ENCODE peak calls at places on chromosomes 6 and 20, in four cellular contexts. One of them, this sample, is unnamed.

GRCh38 chr20:53513168-53513488 is 80.5 kb downstream of the ZNF217 start:
- DNase-seq in HCT116: no peak
- DNase-seq in H1: no peak
- DNase-seq in A549: peak
- DNase-seq in this sample: no peak

GRCh38 chr20:61026173-61026572 is 225.9 kb upstream of the CDH4 start:
- DNase-seq in HCT116: no peak
- DNase-seq in H1: no peak
- DNase-seq in A549: no peak
- DNase-seq in this sample: no peak

GRCh38 chr20:57748601-57749130 is 38.9 kb upstream of the PMEPA1 start:
- DNase-seq in HCT116: peak
- DNase-seq in H1: no peak
- DNase-seq in A549: peak
- DNase-seq in this sample: peak

GRCh38 chr6:12271997-12272396 is 18.2 kb upstream of the EDN1 start:
- DNase-seq in HCT116: no peak
- DNase-seq in H1: no peak
- DNase-seq in A549: no peak
- DNase-seq in this sample: no peak

GRCh38 chr6:33212857-33213165 is 4.5 kb downstream of the RING1 start:
- DNase-seq in HCT116: no peak
- DNase-seq in H1: no peak
- DNase-seq in A549: no peak
- DNase-seq in this sample: no peak

GRCh38 chr20:41574802-41575389 is 43.3 kb downstream of the CHD6 start:
- DNase-seq in HCT116: no peak
- DNase-seq in H1: no peak
- DNase-seq in A549: no peak
- DNase-seq in this sample: peak

GRCh38 chr6:444653-445275 is 53.2 kb downstream of the IRF4 start:
- DNase-seq in HCT116: no peak
- DNase-seq in H1: no peak
- DNase-seq in A549: no peak
- DNase-seq in this sample: no peak

GRCh38 chr20:2773812-2774211 is 26.6 kb downstream of the CPXM1 start:
- DNase-seq in HCT116: no peak
- DNase-seq in H1: no peak
- DNase-seq in A549: no peak
- DNase-seq in this sample: peak

GRCh38 chr6:114739656-114740055 is 396.8 kb upstream of the HS3ST5 start:
- DNase-seq in HCT116: no peak
- DNase-seq in H1: no peak
- DNase-seq in A549: no peak
- DNase-seq in this sample: no peak

GRCh38 chr6:24743265-24743943 is 24.4 kb upstream of the C6orf62 start:
- DNase-seq in HCT116: peak
- DNase-seq in H1: no peak
- DNase-seq in A549: peak
- DNase-seq in this sample: no peak

GRCh38 chr6:47787620-47788497 is 6.0 kb downstream of the OPN5 start:
- DNase-seq in HCT116: peak
- DNase-seq in H1: peak
- DNase-seq in A549: peak
- DNase-seq in this sample: peak

GRCh38 chr6:133241901-133242760 is 974 bp downstream of the EYA4 start:
- DNase-seq in HCT116: no peak
- DNase-seq in H1: no peak
- DNase-seq in A549: peak
- DNase-seq in this sample: no peak

GRCh38 chr6:33877982-33878381 is 74.2 kb upstream of the MLN start:
- DNase-seq in HCT116: no peak
- DNase-seq in H1: no peak
- DNase-seq in A549: no peak
- DNase-seq in this sample: no peak

GRCh38 chr6:110881929-110882629 is 7.5 kb downstream of the AMD1 start:
- DNase-seq in HCT116: no peak
- DNase-seq in H1: no peak
- DNase-seq in A549: no peak
- DNase-seq in this sample: no peak

GRCh38 chr20:53164072-53164471 is 191.9 kb downstream of the TSHZ2 start:
- DNase-seq in HCT116: no peak
- DNase-seq in H1: no peak
- DNase-seq in A549: no peak
- DNase-seq in this sample: no peak

GRCh38 chr20:57431539-57431835 is 40.3 kb downstream of the RBM38 start:
- DNase-seq in HCT116: no peak
- DNase-seq in H1: no peak
- DNase-seq in A549: no peak
- DNase-seq in this sample: no peak

GRCh38 chr6:135630789-135631376 is 133.3 kb upstream of the AHI1 start:
- DNase-seq in HCT116: no peak
- DNase-seq in H1: no peak
- DNase-seq in A549: no peak
- DNase-seq in this sample: no peak

GRCh38 chr6:73879466-73879865 is 183.5 kb downstream of the CD109 start:
- DNase-seq in HCT116: no peak
- DNase-seq in H1: no peak
- DNase-seq in A549: no peak
- DNase-seq in this sample: no peak

GRCh38 chr20:16363832-16364687 is 209.2 kb downstream of the KIF16B start:
- DNase-seq in HCT116: no peak
- DNase-seq in H1: no peak
- DNase-seq in A549: no peak
- DNase-seq in this sample: no peak

GRCh38 chr20:37354210-37355195 is 8.6 kb downstream of the SRC start:
- DNase-seq in HCT116: no peak
- DNase-seq in H1: no peak
- DNase-seq in A549: no peak
- DNase-seq in this sample: no peak

GRCh38 chr6:16205377-16206144 is 32.8 kb upstream of the GMPR start:
- DNase-seq in HCT116: no peak
- DNase-seq in H1: no peak
- DNase-seq in A549: no peak
- DNase-seq in this sample: no peak

GRCh38 chr6:166624275-166624674 is 2.8 kb downstream of the RPS6KA2 start:
- DNase-seq in HCT116: no peak
- DNase-seq in H1: no peak
- DNase-seq in A549: no peak
- DNase-seq in this sample: no peak

GRCh38 chr20:17570347-17571152 is 675 bp downstream of the DSTN start:
- DNase-seq in HCT116: peak
- DNase-seq in H1: peak
- DNase-seq in A549: peak
- DNase-seq in this sample: peak

GRCh38 chr6:52815167-52816092 is 11.8 kb upstream of the GSTA1 start:
- DNase-seq in HCT116: peak
- DNase-seq in H1: peak
- DNase-seq in A549: peak
- DNase-seq in this sample: peak

GRCh38 chr6:29439006-29439405 is at the start of gene OR10C1:
- DNase-seq in HCT116: no peak
- DNase-seq in H1: no peak
- DNase-seq in A549: no peak
- DNase-seq in this sample: no peak

GRCh38 chr20:17394411-17394810 is 136.8 kb downstream of the BFSP1 start:
- DNase-seq in HCT116: peak
- DNase-seq in H1: no peak
- DNase-seq in A549: no peak
- DNase-seq in this sample: no peak

GRCh38 chr20:11686900-11687543 is 230.7 kb upstream of the BTBD3 start:
- DNase-seq in HCT116: no peak
- DNase-seq in H1: peak
- DNase-seq in A549: no peak
- DNase-seq in this sample: no peak

GRCh38 chr6:150256618-150257272 is 112.1 kb upstream of the IYD start:
- DNase-seq in HCT116: no peak
- DNase-seq in H1: no peak
- DNase-seq in A549: no peak
- DNase-seq in this sample: no peak

GRCh38 chr6:3825331-3825831 is 23.8 kb upstream of the FAM50B start:
- DNase-seq in HCT116: no peak
- DNase-seq in H1: peak
- DNase-seq in A549: peak
- DNase-seq in this sample: peak

GRCh38 chr6:148973809-148974208 is 227.0 kb downstream of the UST start:
- DNase-seq in HCT116: peak
- DNase-seq in H1: peak
- DNase-seq in A549: peak
- DNase-seq in this sample: no peak

GRCh38 chr6:161079566-161080262 is 88.1 kb downstream of the MAP3K4 start:
- DNase-seq in HCT116: no peak
- DNase-seq in H1: no peak
- DNase-seq in A549: no peak
- DNase-seq in this sample: no peak

GRCh38 chr20:49685809-49686208 is 27.9 kb downstream of the B4GALT5 start:
- DNase-seq in HCT116: no peak
- DNase-seq in H1: no peak
- DNase-seq in A549: no peak
- DNase-seq in this sample: no peak

GRCh38 chr20:49560646-49561045 is 7.3 kb downstream of the PTGIS start:
- DNase-seq in HCT116: no peak
- DNase-seq in H1: no peak
- DNase-seq in A549: no peak
- DNase-seq in this sample: no peak

GRCh38 chr6:165049362-165049761 is 260.0 kb downstream of the C6orf118 start:
- DNase-seq in HCT116: peak
- DNase-seq in H1: peak
- DNase-seq in A549: peak
- DNase-seq in this sample: peak

GRCh38 chr6:84618046-84618752 is 146.2 kb downstream of the TBX18 start:
- DNase-seq in HCT116: no peak
- DNase-seq in H1: no peak
- DNase-seq in A549: no peak
- DNase-seq in this sample: no peak

DNA sequence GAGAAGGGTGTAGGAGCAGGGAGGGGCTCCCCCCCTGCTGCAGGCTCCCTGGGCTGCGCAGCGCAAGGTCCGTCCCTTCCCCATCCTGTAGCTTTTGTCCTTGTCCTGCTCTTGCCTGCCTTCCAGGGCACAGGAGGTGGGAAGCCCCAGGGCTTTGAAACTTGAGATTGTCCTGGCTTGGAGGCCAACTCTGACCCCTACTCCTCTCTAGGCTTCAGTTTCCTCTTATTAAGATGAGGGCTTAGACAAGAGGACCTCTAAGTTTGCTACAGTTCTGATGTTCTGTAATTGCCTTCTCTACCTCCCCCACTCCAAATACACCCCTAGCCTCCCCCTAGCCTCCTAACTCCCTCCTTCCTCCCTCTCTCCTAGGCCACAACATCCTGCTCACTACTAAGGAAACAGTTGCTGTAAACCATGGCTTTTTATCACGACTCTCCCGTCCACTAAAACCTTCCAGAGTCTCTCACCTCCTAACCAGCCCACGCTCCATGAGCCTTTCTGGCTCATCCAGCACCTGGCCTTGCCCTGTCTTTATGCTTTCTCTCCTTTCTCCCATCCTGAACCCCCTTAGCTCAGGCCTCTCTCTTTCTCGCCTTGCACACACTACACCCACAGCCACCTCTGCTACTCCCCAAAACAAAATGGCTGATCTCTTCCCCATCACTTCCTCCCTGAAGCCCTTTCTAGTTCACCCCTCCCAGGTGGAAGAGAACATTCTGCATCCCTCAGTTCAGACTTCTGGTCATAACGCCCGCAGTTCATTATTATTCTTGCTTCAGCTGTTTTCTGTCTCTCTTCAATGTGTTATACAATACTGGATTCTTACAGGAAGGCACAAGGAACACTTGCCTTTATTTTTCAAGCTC is 10.2 kb downstream of the UNC5CL start:
- DNase-seq in HCT116: no peak
- DNase-seq in H1: no peak
- DNase-seq in A549: no peak
- DNase-seq in this sample: no peak
- TF ChIP-seq CEBPB in HCT116: no peak
- TF ChIP-seq CEBPB in H1: no peak
- TF ChIP-seq CEBPB in A549: no peak
- TF ChIP-seq CEBPB in this sample: no peak

DNA sequence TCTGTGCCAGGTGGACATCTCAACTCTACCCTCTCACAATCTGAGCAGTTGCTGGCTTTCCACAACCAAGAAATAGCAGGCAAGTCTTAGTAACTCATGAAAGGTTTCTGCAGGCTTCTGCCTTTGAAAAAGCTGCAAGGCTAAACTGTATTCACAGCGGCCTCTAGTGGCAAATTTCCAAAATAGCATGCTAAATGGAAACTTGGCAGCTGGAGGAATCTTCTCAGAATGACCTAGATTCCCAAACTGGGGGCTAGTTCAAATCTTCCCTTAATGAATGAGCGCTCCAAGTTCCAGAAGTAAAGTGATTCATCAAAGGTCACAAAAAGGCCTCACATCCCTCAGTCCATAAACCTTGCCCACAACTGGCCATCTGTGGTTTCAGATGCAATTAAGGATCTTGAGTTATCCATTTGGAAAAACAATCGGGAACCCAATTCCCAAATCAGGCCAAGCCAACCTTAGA is 11.9 kb upstream of the CPNE5 start:
- DNase-seq in HCT116: peak
- DNase-seq in H1: peak
- DNase-seq in A549: peak
- DNase-seq in this sample: peak
- TF ChIP-seq CEBPB in HCT116: no peak
- TF ChIP-seq CEBPB in H1: no peak
- TF ChIP-seq CEBPB in A549: no peak
- TF ChIP-seq CEBPB in this sample: no peak

DNA sequence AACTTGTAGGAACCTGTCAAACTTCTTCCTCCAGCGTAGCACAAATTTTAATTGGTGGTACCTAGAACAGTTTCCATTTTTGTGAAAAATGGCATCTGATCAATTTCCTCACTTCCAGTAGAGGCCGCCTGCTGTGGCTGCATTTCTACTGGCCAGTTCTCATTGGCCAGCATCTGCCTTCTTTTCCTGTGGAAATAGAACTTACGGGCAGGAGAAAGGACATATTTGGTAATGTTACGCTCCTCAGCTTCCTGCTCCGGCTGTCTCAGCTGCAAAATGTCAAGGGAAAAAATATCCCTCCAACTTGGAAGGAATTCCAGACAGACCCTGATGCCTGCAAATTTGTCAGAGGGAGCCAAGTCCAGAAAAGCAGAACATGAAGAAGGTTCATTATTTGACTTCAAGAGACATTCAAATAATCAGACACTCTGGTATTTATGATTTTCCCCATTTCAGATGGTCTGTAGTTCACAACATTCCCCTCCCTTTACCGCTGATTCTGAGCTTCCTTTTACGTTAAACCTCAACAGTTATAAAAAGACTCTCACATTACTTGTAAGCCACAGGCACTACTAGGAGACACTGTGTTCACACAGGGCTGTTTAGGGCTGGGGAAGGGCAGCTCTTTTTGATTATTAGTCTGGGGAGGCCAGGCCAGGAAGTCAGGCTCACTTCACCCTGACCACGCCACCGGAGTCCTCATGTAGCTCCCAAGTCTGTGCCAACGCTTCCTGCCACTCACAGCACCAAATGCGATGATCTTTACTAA is 179.5 kb upstream of the CCN2 start:
- DNase-seq in HCT116: no peak
- DNase-seq in H1: no peak
- DNase-seq in A549: no peak
- DNase-seq in this sample: no peak
- TF ChIP-seq CEBPB in HCT116: no peak
- TF ChIP-seq CEBPB in H1: no peak
- TF ChIP-seq CEBPB in A549: no peak
- TF ChIP-seq CEBPB in this sample: no peak

GRCh38 chr20:23626040-23626620 is 11.6 kb downstream of the CST3 start:
- DNase-seq in HCT116: no peak
- DNase-seq in H1: no peak
- DNase-seq in A549: peak
- DNase-seq in this sample: no peak
- TF ChIP-seq CEBPB in HCT116: no peak
- TF ChIP-seq CEBPB in H1: no peak
- TF ChIP-seq CEBPB in A549: no peak
- TF ChIP-seq CEBPB in this sample: no peak